ENCODE peak calls at places on chromosomes 16 and 17, in five cellular contexts. One of them, this sample, is unnamed.

GRCh38 chr16:86215979-86216585 is 294.2 kb upstream of the FOXF1 start:
- DNase-seq in HEK293T: no peak
- DNase-seq in CD4-positive, CD25-positive, alpha-beta regulatory T cell: no peak
- DNase-seq in left colon: peak; percentile 22
- DNase-seq in neural crest cell: no peak
- DNase-seq in this sample: no peak

GRCh38 chr17:16117149-16117548 is 98.2 kb downstream of the NCOR1 start:
- DNase-seq in HEK293T: no peak
- DNase-seq in neural crest cell: no peak
- DNase-seq in left colon: no peak
- DNase-seq in CD4-positive, CD25-positive, alpha-beta regulatory T cell: no peak
- DNase-seq in this sample: no peak

GRCh38 chr17:32020943-32021617 is 13.9 kb downstream of the LRRC37B start:
- DNase-seq in left colon: no peak
- DNase-seq in HEK293T: no peak
- DNase-seq in CD4-positive, CD25-positive, alpha-beta regulatory T cell: no peak
- DNase-seq in neural crest cell: no peak
- DNase-seq in this sample: no peak

GRCh38 chr16:10817963-10818941 is at the start of gene TVP23A:
- DNase-seq in CD4-positive, CD25-positive, alpha-beta regulatory T cell: no peak
- DNase-seq in left colon: no peak
- DNase-seq in neural crest cell: peak; percentile 30
- DNase-seq in HEK293T: no peak
- DNase-seq in this sample: no peak

GRCh38 chr17:78107976-78108725 is 20.4 kb downstream of the TMC6 start:
- DNase-seq in CD4-positive, CD25-positive, alpha-beta regulatory T cell: no peak
- DNase-seq in HEK293T: no peak
- DNase-seq in neural crest cell: no peak
- DNase-seq in left colon: no peak
- DNase-seq in this sample: no peak

GRCh38 chr17:72118588-72119279 is 2.1 kb upstream of the SOX9 start:
- DNase-seq in CD4-positive, CD25-positive, alpha-beta regulatory T cell: no peak
- DNase-seq in HEK293T: peak; percentile 62
- DNase-seq in left colon: peak; percentile 73
- DNase-seq in neural crest cell: peak; percentile 83
- DNase-seq in this sample: peak; percentile 74

GRCh38 chr16:85258166-85258565 is 145.9 kb upstream of the CIBAR2 start:
- DNase-seq in HEK293T: no peak
- DNase-seq in neural crest cell: no peak
- DNase-seq in CD4-positive, CD25-positive, alpha-beta regulatory T cell: no peak
- DNase-seq in left colon: no peak
- DNase-seq in this sample: no peak

GRCh38 chr17:67635688-67636087 is 82.0 kb upstream of the NOL11 start:
- DNase-seq in left colon: no peak
- DNase-seq in CD4-positive, CD25-positive, alpha-beta regulatory T cell: no peak
- DNase-seq in neural crest cell: no peak
- DNase-seq in HEK293T: no peak
- DNase-seq in this sample: no peak